ENCODE peak calls at places on chromosomes 2 and 18, in four cellular contexts. A is neural crest cell, C is naive B cell, Z is AG20443. G is an unnamed sample.

GRCh38 chr2:69645026-69645425 is 1.5 kb upstream of the AAK1 start:
- DNase-seq in A (no peak), C (no peak), Z (no peak), G (no peak)

GRCh38 chr2:227661019-227661726 is 5.4 kb upstream of the SCYGR5 start:
- DNase-seq in A (no peak), Z (no peak), C (no peak), G (no peak)

GRCh38 chr2:30237346-30238142 is 6.2 kb downstream of the LBH start:
- DNase-seq in C (no peak), A (no peak), Z (no peak), G (no peak)

GRCh38 chr2:21195326-21195725 is 71.6 kb downstream of the TDRD15 start:
- DNase-seq in Z (no peak), C (no peak), A (no peak), G (no peak)

GRCh38 chr2:10355471-10356458 is 53.1 kb downstream of the HPCAL1 start:
- DNase-seq in C (no peak), Z (no peak), A (no peak), G (no peak)

GRCh38 chr2:24493713-24494112 is 2.7 kb downstream of the NCOA1 start:
- DNase-seq in A (no peak), Z (no peak), C (no peak), G (no peak)

GRCh38 chr2:41540268-41540963 is 507.4 kb upstream of the PKDCC start:
- DNase-seq in A (no peak), C (no peak), Z (no peak), G (no peak)

GRCh38 chr2:45541450-45541849 is 69.6 kb downstream of the SRBD1 start:
- DNase-seq in A (no peak), C (no peak), Z (no peak), G (no peak)

GRCh38 chr2:133431289-133431688 is 137.0 kb downstream of the NCKAP5 start:
- DNase-seq in C (no peak), A (no peak), Z (no peak), G (no peak)

GRCh38 chr2:160377204-160377995 is 116.2 kb downstream of the RBMS1 start:
- DNase-seq in A (no peak), Z (no peak), C (no peak), G (no peak)

GRCh38 chr2:28360742-28361293 is 31.8 kb upstream of the FOSL2 start:
- DNase-seq in A (no peak), C (no peak), Z (peak), G (no peak)

GRCh38 chr18:7273301-7273911 is 42.5 kb downstream of the LRRC30 start:
- DNase-seq in Z (peak), C (no peak), A (no peak), G (peak)

GRCh38 chr18:47931707-47932103 is 1.2 kb upstream of the SMAD2 start:
- DNase-seq in C (no peak), A (peak), Z (no peak), G (no peak)

GRCh38 chr2:234828382-234829073 is 123.3 kb upstream of the SH3BP4 start:
- DNase-seq in C (no peak), Z (no peak), A (no peak), G (no peak)

GRCh38 chr18:48887905-48888531 is 62.7 kb downstream of the SMAD7 start:
- DNase-seq in Z (no peak), A (no peak), C (no peak), G (peak)

GRCh38 chr18:43789234-43790000 is 512.1 kb upstream of the SYT4 start:
- DNase-seq in C (no peak), A (no peak), Z (peak), G (no peak)

GRCh38 chr2:109285244-109285651 is 156.2 kb downstream of the SH3RF3 start:
- DNase-seq in C (no peak), A (no peak), Z (no peak), G (no peak)

GRCh38 chr2:105872142-105872728 is 127.5 kb downstream of the NCK2 start:
- DNase-seq in C (no peak), Z (no peak), A (no peak), G (no peak)

GRCh38 chr2:102155703-102156515 is 13.4 kb downstream of the IL1R1 start:
- DNase-seq in A (no peak), C (no peak), Z (peak), G (no peak)

GRCh38 chr18:60846396-60846795 is 473.8 kb upstream of the MC4R start:
- DNase-seq in Z (no peak), C (no peak), A (no peak), G (no peak)

GRCh38 chr2:149160701-149161217 is 122.3 kb downstream of the LYPD6B start:
- DNase-seq in C (peak), A (no peak), Z (no peak), G (no peak)

GRCh38 chr2:80020061-80020460 is 284.5 kb downstream of the LRRTM1 start:
- DNase-seq in Z (no peak), C (no peak), A (no peak), G (no peak)

GRCh38 chr2:70123051-70123828 is 36.0 kb downstream of the PCBP1 start:
- DNase-seq in C (no peak), A (peak), Z (peak), G (no peak)

GRCh38 chr2:238130111-238130695 is 8.3 kb upstream of the KLHL30 start:
- DNase-seq in A (no peak), C (no peak), Z (no peak), G (no peak)

GRCh38 chr2:12196495-12196894 is 450.1 kb downstream of the LPIN1 start:
- DNase-seq in C (no peak), A (no peak), Z (no peak), G (no peak)

G was measured in glomerular endothelial cell.